ENCODE peak calls at places on chromosomes 4 and X, in six cellular contexts. F is dorsolateral prefrontal cortex, A is pancreas, C is heart right ventricle, Y is testis, G is GM23338. E is an unnamed sample.

GRCh38 chr4:15990570-15991285 is 27.8 kb upstream of the FGFBP2 start:
- DNase-seq in F (peak), A (no peak), C (no peak), Y (no peak), G (no peak), E (no peak)

GRCh38 chr4:476501-476900 is 22.5 kb downstream of the ZNF721 start:
- DNase-seq in F (no peak), A (no peak), C (no peak), Y (no peak), G (no peak), E (no peak)

GRCh38 chr4:144666539-144667175 is 20.7 kb downstream of the HHIP start:
- DNase-seq in F (no peak), A (no peak), C (no peak), Y (no peak), G (no peak), E (no peak)

GRCh38 chr4:128653514-128654420 is 155.7 kb upstream of the JADE1 start:
- DNase-seq in F (peak), A (no peak), C (peak), Y (peak), G (peak), E (peak)

GRCh38 chrX:110531873-110532272 is 173.2 kb downstream of the RTL9 start:
- DNase-seq in F (no peak), A (no peak), C (peak), Y (no peak), G (no peak), E (no peak)

GRCh38 chrX:54044126-54044876 is at the start of gene PHF8:
- DNase-seq in F (peak), A (peak), C (peak), Y (peak), G (peak), E (peak)

GRCh38 chr4:174689618-174690017 is 139.4 kb downstream of the GLRA3 start:
- DNase-seq in F (no peak), A (no peak), C (no peak), Y (no peak), G (no peak), E (no peak)

GRCh38 chr4:186798951-186799659 is 75.4 kb upstream of the FAT1 start:
- DNase-seq in F (no peak), A (no peak), C (no peak), Y (no peak), G (no peak), E (no peak)

GRCh38 chrX:41895826-41896225 is 27.5 kb downstream of the CASK start:
- DNase-seq in F (no peak), A (no peak), C (no peak), Y (no peak), G (no peak), E (no peak)

E was measured in globus pallidus.